ENCODE peak calls at places on chromosomes 16 and 17, in nine cellular contexts. Q is heart left ventricle; F is CD8-positive, alpha-beta T cell; P is CD4-positive, CD25-positive, alpha-beta regulatory T cell; I is MM.1S; A is tibial nerve; X is AG04450; J is RWPE1; S is tibial artery. C is an unnamed sample.

GRCh38 chr17:14580494-14580893 is 279.6 kb downstream of the HS3ST3B1 start:
- DNase-seq in A (no peak), P (no peak), S (no peak), Q (no peak), I (no peak), F (no peak), X (no peak), J (no peak), C (no peak)

GRCh38 chr17:62781356-62781755 is 26.8 kb downstream of the MARCHF10 start:
- DNase-seq in F (no peak), X (no peak), J (no peak), P (no peak), S (no peak), Q (no peak), A (no peak), I (no peak), C (no peak)

GRCh38 chr17:41965694-41966375 is 760 bp upstream of the CNP start:
- DNase-seq in J (peak), A (no peak), X (no peak), F (peak), P (peak), Q (no peak), S (peak), I (peak), C (no peak)

GRCh38 chr16:87057291-87057881 is 259.8 kb downstream of the C16orf95 start:
- DNase-seq in Q (no peak), A (no peak), X (no peak), I (no peak), J (no peak), S (peak), P (no peak), F (no peak), C (no peak)

GRCh38 chr17:80349437-80350160 is 65.4 kb upstream of the ENDOV start:
- DNase-seq in X (no peak), J (no peak), F (no peak), P (no peak), I (no peak), S (peak), A (no peak), Q (peak), C (no peak)

GRCh38 chr17:4074831-4075495 is 67.9 kb downstream of the ZZEF1 start:
- DNase-seq in A (no peak), X (peak), P (no peak), S (no peak), Q (no peak), I (peak), F (no peak), J (peak), C (no peak)

GRCh38 chr17:17200311-17200710 is 5.8 kb downstream of the PLD6 start:
- DNase-seq in Q (no peak), I (no peak), A (no peak), P (no peak), F (no peak), X (no peak), J (no peak), S (no peak), C (no peak)

GRCh38 chr16:336269-336668 is 16.3 kb downstream of the AXIN1 start:
- DNase-seq in F (no peak), I (no peak), P (no peak), X (no peak), S (no peak), J (no peak), Q (no peak), A (no peak), C (no peak)

GRCh38 chr16:11384184-11384955 is 39.1 kb downstream of the RMI2 start:
- DNase-seq in J (no peak), I (no peak), P (no peak), F (no peak), S (no peak), Q (no peak), A (no peak), X (no peak), C (no peak)

GRCh38 chr17:81734405-81735055 is 22.4 kb downstream of the SLC25A10 start:
- DNase-seq in P (no peak), A (no peak), Q (no peak), J (no peak), I (no peak), F (no peak), S (no peak), X (no peak), C (no peak)
- H3K27ac ChIP-seq in P (no peak), A (no peak), Q (no peak), J (peak), I (no peak), F (no peak), S (no peak), X (no peak), C (no peak)

GRCh38 chr16:4320571-4321137 is 4.8 kb downstream of the GLIS2 start:
- DNase-seq in I (no peak), A (no peak), P (no peak), J (no peak), X (no peak), F (no peak), S (no peak), Q (no peak), C (no peak)

GRCh38 chr16:4323071-4323844 is 7.4 kb downstream of the GLIS2 start:
- DNase-seq in F (no peak), S (peak), X (no peak), P (no peak), A (no peak), Q (no peak), J (peak), I (no peak), C (no peak)

GRCh38 chr16:4322121-4323035 is 6.5 kb downstream of the GLIS2 start:
- DNase-seq in S (peak), A (no peak), I (no peak), P (no peak), Q (no peak), X (no peak), J (no peak), F (no peak), C (no peak)

GRCh38 chr16:4320030-4320429 is 4.2 kb downstream of the GLIS2 start:
- DNase-seq in Q (peak), J (no peak), A (no peak), F (no peak), I (no peak), S (no peak), X (no peak), P (no peak), C (no peak)

DNA sequence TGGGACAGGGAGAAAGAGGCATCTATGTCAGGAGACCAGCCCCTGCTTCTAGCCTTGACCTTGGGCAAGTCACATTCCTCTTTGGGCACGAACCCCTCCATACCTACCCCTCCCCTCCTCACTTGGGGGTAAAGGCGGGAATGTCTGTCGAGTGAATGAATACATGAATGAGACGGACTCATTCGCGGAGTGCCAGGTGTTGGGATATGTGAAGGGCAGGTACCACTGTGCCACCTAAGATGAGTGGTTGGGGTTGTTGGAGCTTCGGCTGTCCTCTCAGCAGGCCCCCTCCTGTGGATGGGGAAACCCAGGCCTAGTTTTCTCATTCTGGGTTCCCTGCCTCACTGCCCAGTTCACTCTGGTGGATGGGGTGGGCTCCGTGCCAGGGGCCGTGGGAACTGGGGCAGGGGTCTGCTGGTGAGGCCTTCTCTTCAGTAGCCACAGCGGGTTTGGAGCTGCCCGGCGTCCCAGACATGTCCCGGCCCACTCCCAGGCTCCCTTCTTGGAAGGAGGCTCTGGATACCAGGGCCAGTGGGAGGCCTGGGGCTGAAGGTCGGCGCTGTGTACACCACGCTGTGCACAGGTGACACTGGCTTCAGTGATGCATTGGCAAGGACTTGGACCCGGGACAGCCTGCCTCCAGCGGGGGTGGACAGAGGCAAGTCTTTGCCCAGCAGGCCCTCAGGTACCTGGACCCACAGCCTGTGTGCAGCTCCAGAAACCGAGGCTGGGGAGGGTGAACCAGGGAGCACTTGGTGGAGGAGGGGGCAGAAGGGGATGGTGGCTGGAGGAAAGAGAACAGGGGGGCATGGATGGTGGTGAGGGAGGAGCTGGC is 5.6 kb downstream of the GLIS2 start:
- DNase-seq in F (no peak), S (peak), A (no peak), J (no peak), I (no peak), P (no peak), Q (no peak), X (no peak), C (no peak)
- H3K27ac ChIP-seq in F (no peak), S (peak), A (peak), J (peak), I (no peak), P (no peak), Q (peak), X (no peak), C (no peak)

GRCh38 chr17:67891481-67892119 is 66.3 kb downstream of the BPTF start:
- DNase-seq in S (no peak), A (no peak), X (peak), P (no peak), F (no peak), Q (no peak), J (peak), I (no peak), C (no peak)
- H3K27ac ChIP-seq in S (no peak), A (no peak), X (no peak), P (no peak), F (no peak), Q (no peak), J (no peak), I (no peak), C (no peak)

GRCh38 chr17:81656835-81657234 is 493 bp upstream of the PDE6G start:
- DNase-seq in I (peak), X (no peak), F (no peak), J (no peak), S (no peak), Q (no peak), A (no peak), P (no peak), C (no peak)

GRCh38 chr17:81662002-81662401 is 4.4 kb downstream of the OXLD1 start:
- DNase-seq in P (no peak), S (no peak), Q (no peak), X (no peak), F (no peak), I (no peak), J (no peak), A (no peak), C (no peak)

GRCh38 chr17:81660441-81660840 is 4.1 kb upstream of the PDE6G start:
- DNase-seq in Q (no peak), X (no peak), I (no peak), S (no peak), A (no peak), J (no peak), F (no peak), P (no peak), C (no peak)

GRCh38 chr17:81656118-81656743 is at the start of gene PDE6G:
- DNase-seq in F (no peak), J (no peak), Q (no peak), P (no peak), X (no peak), A (no peak), S (no peak), I (no peak), C (no peak)

GRCh38 chr17:81659038-81659437 is 2.7 kb upstream of the PDE6G start:
- DNase-seq in I (no peak), J (no peak), Q (no peak), F (no peak), S (no peak), P (no peak), X (no peak), A (no peak), C (no peak)
- H3K27ac ChIP-seq in I (no peak), J (no peak), Q (no peak), F (no peak), S (no peak), P (no peak), X (no peak), A (no peak), C (no peak)

C was measured in caudate nucleus.